ENCODE peak calls at places on chromosomes 11 and 22, in ten cellular contexts. G is skeletal muscle cell; X is NCI-H1694; F is A549; O is fibroblast of lung; U is stimulated activated CD8-positive, alpha-beta memory T cell treated with anti-CD3 and anti-CD28 coated beads, Interleukin-4, amount 100 ng/mL, for 1 hour; T is lung; Y is iris pigment epithelial cell; Q is body of pancreas; B is heart left ventricle. N is an unnamed sample.

GRCh38 chr11:84290647-84291046 is 1004.5 kb upstream of the CCDC90B start:
- DNase-seq in B (no peak), F (no peak), Y (peak), X (no peak), G (no peak), O (peak), T (no peak), U (no peak), Q (no peak), N (peak)

GRCh38 chr11:67492801-67493547 is 10.1 kb downstream of the AIP start:
- DNase-seq in Y (no peak), X (no peak), O (no peak), B (no peak), G (no peak), U (no peak), Q (no peak), F (no peak), T (no peak), N (no peak)

GRCh38 chr22:27255580-27255979 is 546.0 kb downstream of the MN1 start:
- DNase-seq in T (no peak), U (no peak), Y (no peak), G (no peak), Q (no peak), X (no peak), O (no peak), F (no peak), B (no peak), N (no peak)

GRCh38 chr11:121140369-121140768 is 39.3 kb downstream of the TECTA start:
- DNase-seq in O (no peak), B (no peak), F (no peak), U (no peak), X (no peak), T (no peak), G (no peak), Y (no peak), Q (no peak), N (no peak)

GRCh38 chr11:68053117-68053516 is 14.3 kb downstream of the TCIRG1 start:
- DNase-seq in T (no peak), G (no peak), F (no peak), B (no peak), Y (no peak), X (no peak), Q (peak), O (no peak), U (no peak), N (no peak)

GRCh38 chr22:37282385-37282677 is at the start of gene CYTH4:
- DNase-seq in Y (no peak), G (no peak), B (peak), U (peak), T (peak), Q (no peak), O (no peak), X (no peak), F (no peak), N (no peak)

GRCh38 chr11:106668147-106668546 is 350.1 kb downstream of the GUCY1A2 start:
- DNase-seq in X (no peak), U (no peak), Y (peak), Q (no peak), T (no peak), G (no peak), B (no peak), O (peak), F (no peak), N (peak)

GRCh38 chr11:67632982-67633755 is 3.4 kb upstream of the NUDT8 start:
- DNase-seq in U (no peak), B (no peak), Q (no peak), G (no peak), X (no peak), T (no peak), F (no peak), O (no peak), Y (no peak), N (no peak)

GRCh38 chr11:96748639-96749370 is 359.0 kb downstream of the JRKL start:
- DNase-seq in T (no peak), X (no peak), B (no peak), F (no peak), Y (peak), G (peak), O (peak), U (no peak), Q (no peak), N (peak)

GRCh38 chr11:119024430-119025098 is 6.0 kb downstream of the TRAPPC4 start:
- DNase-seq in Q (no peak), X (no peak), G (no peak), T (no peak), U (no peak), F (no peak), Y (no peak), O (no peak), B (no peak), N (no peak)

GRCh38 chr11:45457649-45458048 is 171.5 kb upstream of the SYT13 start:
- DNase-seq in Y (peak), G (peak), T (no peak), X (no peak), U (no peak), O (peak), Q (no peak), F (no peak), B (no peak), N (peak)

GRCh38 chr11:2787816-2788750 is 88.3 kb upstream of the KCNQ1OT1 start:
- DNase-seq in Y (no peak), T (no peak), X (no peak), Q (no peak), B (peak), F (no peak), O (no peak), G (no peak), U (no peak), N (no peak)

GRCh38 chr11:83687787-83688186 is 401.6 kb upstream of the CCDC90B start:
- DNase-seq in U (no peak), T (no peak), X (no peak), Q (no peak), G (no peak), Y (no peak), O (no peak), B (no peak), F (no peak), N (no peak)

GRCh38 chr11:78370406-78371172 is 47.0 kb downstream of the GAB2 start:
- DNase-seq in U (no peak), T (peak), B (peak), O (no peak), X (no peak), Q (no peak), Y (peak), G (no peak), F (no peak), N (peak)

GRCh38 chr11:130371004-130371590 is 56.4 kb upstream of the ZBTB44 start:
- DNase-seq in Q (no peak), Y (no peak), U (no peak), X (no peak), F (no peak), B (no peak), G (no peak), T (no peak), O (no peak), N (no peak)

GRCh38 chr11:1113405-1114201 is 38.9 kb downstream of the MUC2 start:
- DNase-seq in B (no peak), Y (no peak), U (no peak), X (no peak), O (no peak), G (no peak), F (no peak), T (no peak), Q (no peak), N (no peak)

GRCh38 chr11:65356394-65356972 is 1.9 kb downstream of the TIGD3 start:
- DNase-seq in F (no peak), G (no peak), O (no peak), X (no peak), T (no peak), Q (no peak), Y (no peak), U (no peak), B (peak), N (no peak)

GRCh38 chr11:65912840-65913239 is 6.0 kb downstream of the C11orf68 start:
- DNase-seq in F (peak), O (peak), B (no peak), Q (no peak), X (no peak), G (no peak), T (no peak), Y (peak), U (no peak), N (peak)

GRCh38 chr22:32837142-32837541 is 35.6 kb downstream of the TIMP3 start:
- DNase-seq in F (no peak), Y (no peak), G (no peak), Q (no peak), X (no peak), U (no peak), B (no peak), O (no peak), T (no peak), N (no peak)

GRCh38 chr11:63822438-63822837 is 9.2 kb downstream of the SPINDOC start:
- DNase-seq in B (no peak), Y (no peak), X (no peak), U (no peak), T (no peak), F (no peak), O (no peak), Q (no peak), G (no peak), N (no peak)

GRCh38 chr11:129723146-129723963 is 92.3 kb upstream of the TMEM45B start:
- DNase-seq in T (no peak), G (no peak), Q (no peak), B (no peak), F (no peak), Y (no peak), X (no peak), O (no peak), U (no peak), N (no peak)

GRCh38 chr22:39396797-39397195 is 2.8 kb upstream of the TAB1 start:
- DNase-seq in U (no peak), Q (no peak), G (no peak), Y (no peak), O (no peak), X (peak), B (no peak), F (no peak), T (no peak), N (no peak)

GRCh38 chr11:119729581-119730346 is 764 bp upstream of the NECTIN1 start:
- DNase-seq in Q (peak), G (no peak), T (peak), Y (peak), X (no peak), O (peak), B (peak), U (no peak), F (peak), N (peak)

GRCh38 chr11:11149671-11150459 is 203.2 kb downstream of the CSNK2A3 start:
- DNase-seq in X (no peak), O (no peak), G (no peak), Y (no peak), U (no peak), T (no peak), B (no peak), F (no peak), Q (no peak), N (no peak)

GRCh38 chr22:48705159-48705916 is 1122.3 kb downstream of the BRD1 start:
- DNase-seq in F (no peak), X (no peak), T (no peak), Q (no peak), Y (no peak), G (no peak), U (no peak), B (no peak), O (no peak), N (no peak)

GRCh38 chr22:50417544-50417943 is 57.3 kb downstream of the SBF1 start:
- DNase-seq in U (no peak), G (peak), O (peak), F (no peak), Q (no peak), T (no peak), B (no peak), Y (no peak), X (no peak), N (no peak)

GRCh38 chr22:23904855-23905254 is 10.7 kb downstream of the MIF start:
- DNase-seq in X (peak), T (no peak), B (no peak), Q (no peak), O (no peak), G (no peak), U (no peak), F (no peak), Y (no peak), N (no peak)

GRCh38 chr11:109486129-109486528 is 64.1 kb downstream of the C11orf87 start:
- DNase-seq in B (no peak), G (no peak), Y (no peak), X (no peak), Q (no peak), T (no peak), O (no peak), U (no peak), F (no peak), N (no peak)

GRCh38 chr22:44543362-44543761 is 45.3 kb upstream of the RTL6 start:
- DNase-seq in U (no peak), X (no peak), O (no peak), B (no peak), Y (no peak), Q (no peak), T (no peak), G (no peak), F (no peak), N (no peak)

GRCh38 chr11:115083129-115083823 is 404.9 kb downstream of the NXPE2 start:
- DNase-seq in T (no peak), O (no peak), G (no peak), X (no peak), B (no peak), F (no peak), Y (no peak), U (no peak), Q (no peak), N (no peak)

GRCh38 chr11:102467080-102467708 is 14.6 kb upstream of the TMEM123 start:
- DNase-seq in Q (no peak), X (no peak), B (no peak), O (no peak), U (no peak), F (no peak), T (no peak), Y (no peak), G (no peak), N (no peak)

GRCh38 chr22:26554956-26555355 is 35.0 kb downstream of the TPST2 start:
- DNase-seq in U (no peak), G (no peak), X (no peak), Y (no peak), F (no peak), T (no peak), O (no peak), Q (no peak), B (no peak), N (no peak)